ENCODE peak calls at places on chromosomes 11 and 22, in five cellular contexts. One of them, this sample, is unnamed. For H3K9me3, the result is how much of the 10 kb centered on the place peaks cover.

GRCh38 chr11:59841514-59841913 is 3.8 kb downstream of the CBLIF start:
- DNase-seq in SJSA1: no peak
- DNase-seq in mammary epithelial cell: no peak
- DNase-seq in right lobe of liver: no peak
- DNase-seq in effector memory CD4-positive, alpha-beta T cell: no peak
- DNase-seq in this sample: no peak

GRCh38 chr11:65972116-65972515 is 10.6 kb downstream of the SART1 start:
- DNase-seq in SJSA1: no peak
- DNase-seq in mammary epithelial cell: no peak
- DNase-seq in right lobe of liver: no peak
- DNase-seq in effector memory CD4-positive, alpha-beta T cell: no peak
- DNase-seq in this sample: no peak

GRCh38 chr11:19110290-19110689 is 6.7 kb upstream of the ZDHHC13 start:
- DNase-seq in SJSA1: no peak
- DNase-seq in mammary epithelial cell: no peak
- DNase-seq in right lobe of liver: no peak
- DNase-seq in effector memory CD4-positive, alpha-beta T cell: no peak
- DNase-seq in this sample: no peak

GRCh38 chr22:17781319-17782031 is 7.2 kb upstream of the BID start:
- DNase-seq in SJSA1: peak
- DNase-seq in mammary epithelial cell: peak
- DNase-seq in right lobe of liver: no peak
- DNase-seq in effector memory CD4-positive, alpha-beta T cell: peak
- DNase-seq in this sample: peak

GRCh38 chr11:112225753-112226061 is 521 bp upstream of the PTS start:
- DNase-seq in SJSA1: no peak
- DNase-seq in mammary epithelial cell: no peak
- DNase-seq in right lobe of liver: no peak
- DNase-seq in effector memory CD4-positive, alpha-beta T cell: no peak
- DNase-seq in this sample: no peak

GRCh38 chr11:132054822-132055221 is 684.4 kb downstream of the NTM start:
- DNase-seq in SJSA1: peak
- DNase-seq in mammary epithelial cell: peak
- DNase-seq in right lobe of liver: no peak
- DNase-seq in effector memory CD4-positive, alpha-beta T cell: no peak
- DNase-seq in this sample: no peak

GRCh38 chr11:45761659-45762058 is 43.3 kb upstream of the SLC35C1 start:
- DNase-seq in SJSA1: peak
- DNase-seq in mammary epithelial cell: no peak
- DNase-seq in right lobe of liver: no peak
- DNase-seq in effector memory CD4-positive, alpha-beta T cell: no peak
- DNase-seq in this sample: no peak

GRCh38 chr11:20337526-20338154 is 25.9 kb upstream of the HTATIP2 start:
- DNase-seq in SJSA1: no peak
- DNase-seq in mammary epithelial cell: peak
- DNase-seq in right lobe of liver: no peak
- DNase-seq in effector memory CD4-positive, alpha-beta T cell: no peak
- DNase-seq in this sample: no peak

GRCh38 chr11:119683783-119684182 is 45.2 kb downstream of the NECTIN1 start:
- DNase-seq in SJSA1: no peak
- DNase-seq in mammary epithelial cell: peak
- DNase-seq in right lobe of liver: no peak
- DNase-seq in effector memory CD4-positive, alpha-beta T cell: no peak
- DNase-seq in this sample: no peak

GRCh38 chr22:44661070-44661469 is 40.9 kb upstream of the PRR5 start:
- DNase-seq in SJSA1: no peak
- DNase-seq in mammary epithelial cell: no peak
- DNase-seq in right lobe of liver: no peak
- DNase-seq in effector memory CD4-positive, alpha-beta T cell: no peak
- DNase-seq in this sample: no peak

GRCh38 chr11:61418136-61418535 is 11.6 kb downstream of the CPSF7 start:
- DNase-seq in SJSA1: no peak
- DNase-seq in mammary epithelial cell: peak
- DNase-seq in right lobe of liver: no peak
- DNase-seq in effector memory CD4-positive, alpha-beta T cell: no peak
- DNase-seq in this sample: no peak
- H3K27ac ChIP-seq in SJSA1: no peak
- H3K27ac ChIP-seq in mammary epithelial cell: no peak
- H3K27ac ChIP-seq in right lobe of liver: no peak
- H3K27ac ChIP-seq in effector memory CD4-positive, alpha-beta T cell: no peak
- H3K27ac ChIP-seq in this sample: no peak

GRCh38 chr11:129658558-129658882 is 157.1 kb upstream of the TMEM45B start:
- DNase-seq in SJSA1: no peak
- DNase-seq in mammary epithelial cell: no peak
- DNase-seq in right lobe of liver: no peak
- DNase-seq in effector memory CD4-positive, alpha-beta T cell: no peak
- DNase-seq in this sample: no peak
- H3K9me3 ChIP-seq in SJSA1: under half
- H3K9me3 ChIP-seq in mammary epithelial cell: under half
- H3K9me3 ChIP-seq in right lobe of liver: under half
- H3K9me3 ChIP-seq in effector memory CD4-positive, alpha-beta T cell: under half
- H3K9me3 ChIP-seq in this sample: under half

GRCh38 chr11:34750692-34751405 is 130.0 kb downstream of the EHF start:
- DNase-seq in SJSA1: no peak
- DNase-seq in mammary epithelial cell: no peak
- DNase-seq in right lobe of liver: no peak
- DNase-seq in effector memory CD4-positive, alpha-beta T cell: no peak
- DNase-seq in this sample: no peak

GRCh38 chr11:34754171-34754823 is 133.4 kb downstream of the EHF start:
- DNase-seq in SJSA1: no peak
- DNase-seq in mammary epithelial cell: peak
- DNase-seq in right lobe of liver: no peak
- DNase-seq in effector memory CD4-positive, alpha-beta T cell: no peak
- DNase-seq in this sample: no peak

GRCh38 chr11:34748036-34748435 is 127.1 kb downstream of the EHF start:
- DNase-seq in SJSA1: no peak
- DNase-seq in mammary epithelial cell: no peak
- DNase-seq in right lobe of liver: no peak
- DNase-seq in effector memory CD4-positive, alpha-beta T cell: no peak
- DNase-seq in this sample: no peak

GRCh38 chr11:34747261-34747660 is 126.4 kb downstream of the EHF start:
- DNase-seq in SJSA1: no peak
- DNase-seq in mammary epithelial cell: no peak
- DNase-seq in right lobe of liver: no peak
- DNase-seq in effector memory CD4-positive, alpha-beta T cell: no peak
- DNase-seq in this sample: no peak

GRCh38 chr11:34749666-34750659 is 129.1 kb downstream of the EHF start:
- DNase-seq in SJSA1: no peak
- DNase-seq in mammary epithelial cell: peak
- DNase-seq in right lobe of liver: peak
- DNase-seq in effector memory CD4-positive, alpha-beta T cell: no peak
- DNase-seq in this sample: no peak
- H3K27ac ChIP-seq in SJSA1: no peak
- H3K27ac ChIP-seq in mammary epithelial cell: peak
- H3K27ac ChIP-seq in right lobe of liver: no peak
- H3K27ac ChIP-seq in effector memory CD4-positive, alpha-beta T cell: no peak
- H3K27ac ChIP-seq in this sample: no peak

GRCh38 chr11:6403539-6403938 is 13.3 kb downstream of the SMPD1 start:
- DNase-seq in SJSA1: no peak
- DNase-seq in mammary epithelial cell: no peak
- DNase-seq in right lobe of liver: no peak
- DNase-seq in effector memory CD4-positive, alpha-beta T cell: no peak
- DNase-seq in this sample: no peak

GRCh38 chr11:6406370-6406769 is 12.5 kb downstream of the APBB1 start:
- DNase-seq in SJSA1: no peak
- DNase-seq in mammary epithelial cell: no peak
- DNase-seq in right lobe of liver: no peak
- DNase-seq in effector memory CD4-positive, alpha-beta T cell: no peak
- DNase-seq in this sample: no peak

GRCh38 chr11:6405837-6406236 is 13.1 kb downstream of the APBB1 start:
- DNase-seq in SJSA1: no peak
- DNase-seq in mammary epithelial cell: no peak
- DNase-seq in right lobe of liver: no peak
- DNase-seq in effector memory CD4-positive, alpha-beta T cell: no peak
- DNase-seq in this sample: no peak

GRCh38 chr11:6405039-6405667 is 13.7 kb downstream of the APBB1 start:
- DNase-seq in SJSA1: no peak
- DNase-seq in mammary epithelial cell: no peak
- DNase-seq in right lobe of liver: no peak
- DNase-seq in effector memory CD4-positive, alpha-beta T cell: no peak
- DNase-seq in this sample: no peak

DNA sequence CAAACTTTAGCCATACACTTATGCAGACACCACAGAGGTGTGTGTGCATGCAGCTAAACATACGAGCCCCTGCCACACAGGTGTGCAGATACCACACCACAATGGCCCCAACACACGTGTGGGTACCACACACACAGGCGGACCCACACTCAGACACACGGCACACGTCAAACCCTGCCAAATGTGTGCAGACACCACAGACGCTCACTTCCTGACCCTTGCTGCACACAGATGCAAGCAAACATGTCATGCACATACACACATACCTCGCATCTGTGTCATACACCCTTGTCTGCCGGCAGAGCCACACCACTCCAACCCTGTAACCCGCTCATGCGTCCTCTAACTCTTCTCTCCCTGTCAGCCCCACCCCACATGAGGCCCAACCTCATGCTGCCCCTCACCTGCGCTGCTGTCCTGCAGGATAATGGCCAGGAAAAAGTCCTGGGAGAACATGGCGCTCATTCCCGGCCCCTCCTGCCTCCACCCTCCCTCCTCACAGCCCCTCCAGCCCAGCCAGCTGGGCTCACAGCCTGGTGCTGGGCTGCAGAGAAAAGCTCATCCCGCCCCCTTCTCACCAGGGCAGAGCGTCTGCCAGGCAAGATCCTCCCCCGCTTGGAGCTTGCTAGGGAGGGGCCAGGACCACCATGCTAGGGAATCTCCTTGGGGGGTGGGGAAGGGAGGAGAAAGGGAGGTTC is 14.2 kb downstream of the SMPD1 start:
- DNase-seq in SJSA1: no peak
- DNase-seq in mammary epithelial cell: no peak
- DNase-seq in right lobe of liver: no peak
- DNase-seq in effector memory CD4-positive, alpha-beta T cell: no peak
- DNase-seq in this sample: peak
- H3K9me3 ChIP-seq in SJSA1: under half
- H3K9me3 ChIP-seq in mammary epithelial cell: under half
- H3K9me3 ChIP-seq in right lobe of liver: under half
- H3K9me3 ChIP-seq in effector memory CD4-positive, alpha-beta T cell: under half
- H3K9me3 ChIP-seq in this sample: under half

GRCh38 chr11:68448604-68449011 is 11.9 kb upstream of the PPP6R3 start:
- DNase-seq in SJSA1: no peak
- DNase-seq in mammary epithelial cell: no peak
- DNase-seq in right lobe of liver: no peak
- DNase-seq in effector memory CD4-positive, alpha-beta T cell: no peak
- DNase-seq in this sample: no peak

GRCh38 chr11:68454767-68455166 is 5.8 kb upstream of the PPP6R3 start:
- DNase-seq in SJSA1: no peak
- DNase-seq in mammary epithelial cell: no peak
- DNase-seq in right lobe of liver: no peak
- DNase-seq in effector memory CD4-positive, alpha-beta T cell: no peak
- DNase-seq in this sample: no peak

GRCh38 chr11:68449951-68450350 is 10.6 kb upstream of the PPP6R3 start:
- DNase-seq in SJSA1: no peak
- DNase-seq in mammary epithelial cell: no peak
- DNase-seq in right lobe of liver: no peak
- DNase-seq in effector memory CD4-positive, alpha-beta T cell: no peak
- DNase-seq in this sample: no peak

GRCh38 chr11:68447015-68447801 is 13.3 kb upstream of the PPP6R3 start:
- DNase-seq in SJSA1: peak
- DNase-seq in mammary epithelial cell: peak
- DNase-seq in right lobe of liver: peak
- DNase-seq in effector memory CD4-positive, alpha-beta T cell: peak
- DNase-seq in this sample: peak

DNA sequence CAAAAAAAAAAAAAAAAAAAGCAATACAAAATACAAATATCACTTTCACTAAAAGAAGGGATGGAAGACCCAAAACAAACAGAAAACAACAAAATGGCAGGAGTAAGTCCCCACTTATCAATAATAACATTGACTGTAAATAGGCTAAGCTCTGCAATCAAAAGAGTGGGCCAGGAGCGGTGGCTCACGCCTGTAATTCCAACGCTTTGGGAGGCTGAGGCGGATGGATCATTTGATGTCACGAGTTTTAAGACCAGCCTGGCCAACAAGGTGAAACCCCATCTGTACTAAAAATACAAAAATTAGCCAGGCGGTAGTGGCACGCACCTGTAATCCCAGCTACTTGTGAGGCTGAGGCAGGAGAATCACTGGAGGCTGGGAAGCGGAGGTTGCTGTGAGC is 9.8 kb upstream of the PPP6R3 start:
- DNase-seq in SJSA1: no peak
- DNase-seq in mammary epithelial cell: no peak
- DNase-seq in right lobe of liver: no peak
- DNase-seq in effector memory CD4-positive, alpha-beta T cell: no peak
- DNase-seq in this sample: no peak
- H3K27ac ChIP-seq in SJSA1: no peak
- H3K27ac ChIP-seq in mammary epithelial cell: no peak
- H3K27ac ChIP-seq in right lobe of liver: no peak
- H3K27ac ChIP-seq in effector memory CD4-positive, alpha-beta T cell: no peak
- H3K27ac ChIP-seq in this sample: no peak

GRCh38 chr22:48228468-48228867 is 1466.0 kb downstream of the TBC1D22A start:
- DNase-seq in SJSA1: peak
- DNase-seq in mammary epithelial cell: no peak
- DNase-seq in right lobe of liver: no peak
- DNase-seq in effector memory CD4-positive, alpha-beta T cell: no peak
- DNase-seq in this sample: no peak
- H3K9me3 ChIP-seq in SJSA1: under half
- H3K9me3 ChIP-seq in mammary epithelial cell: half or more
- H3K9me3 ChIP-seq in right lobe of liver: under half
- H3K9me3 ChIP-seq in effector memory CD4-positive, alpha-beta T cell: under half
- H3K9me3 ChIP-seq in this sample: under half

GRCh38 chr11:74818283-74818946 is 69.8 kb downstream of the RNF169 start:
- DNase-seq in SJSA1: no peak
- DNase-seq in mammary epithelial cell: no peak
- DNase-seq in right lobe of liver: no peak
- DNase-seq in effector memory CD4-positive, alpha-beta T cell: no peak
- DNase-seq in this sample: no peak

GRCh38 chr11:74822187-74822586 is 73.5 kb downstream of the RNF169 start:
- DNase-seq in SJSA1: no peak
- DNase-seq in mammary epithelial cell: no peak
- DNase-seq in right lobe of liver: no peak
- DNase-seq in effector memory CD4-positive, alpha-beta T cell: no peak
- DNase-seq in this sample: no peak

GRCh38 chr11:74819400-74819799 is 70.8 kb downstream of the RNF169 start:
- DNase-seq in SJSA1: no peak
- DNase-seq in mammary epithelial cell: no peak
- DNase-seq in right lobe of liver: no peak
- DNase-seq in effector memory CD4-positive, alpha-beta T cell: no peak
- DNase-seq in this sample: no peak

GRCh38 chr11:74824285-74824982 is 75.8 kb downstream of the RNF169 start:
- DNase-seq in SJSA1: no peak
- DNase-seq in mammary epithelial cell: no peak
- DNase-seq in right lobe of liver: no peak
- DNase-seq in effector memory CD4-positive, alpha-beta T cell: no peak
- DNase-seq in this sample: no peak

GRCh38 chr11:74820763-74821162 is 72.1 kb downstream of the RNF169 start:
- DNase-seq in SJSA1: peak
- DNase-seq in mammary epithelial cell: peak
- DNase-seq in right lobe of liver: no peak
- DNase-seq in effector memory CD4-positive, alpha-beta T cell: no peak
- DNase-seq in this sample: no peak
- H3K27ac ChIP-seq in SJSA1: peak
- H3K27ac ChIP-seq in mammary epithelial cell: no peak
- H3K27ac ChIP-seq in right lobe of liver: no peak
- H3K27ac ChIP-seq in effector memory CD4-positive, alpha-beta T cell: no peak
- H3K27ac ChIP-seq in this sample: no peak

DNA sequence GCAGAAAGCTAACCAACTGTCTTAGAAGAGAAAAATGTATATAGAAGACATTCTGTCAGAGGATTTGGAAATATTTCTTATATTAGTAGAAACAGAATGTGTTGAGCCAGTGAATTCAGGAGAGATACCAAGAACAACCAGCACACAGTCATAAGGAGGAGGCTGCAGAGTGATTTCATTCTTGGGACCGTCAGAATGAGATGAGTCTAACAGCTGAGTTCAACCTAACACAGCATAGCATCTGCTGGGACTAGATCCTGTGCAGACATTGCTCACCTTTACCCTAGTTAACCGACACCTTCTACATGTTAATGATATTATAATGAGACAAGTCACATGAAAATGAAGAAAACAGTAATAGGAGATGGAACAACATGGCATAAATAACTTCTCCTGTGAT is 85.5 kb downstream of the XRRA1 start:
- DNase-seq in SJSA1: no peak
- DNase-seq in mammary epithelial cell: no peak
- DNase-seq in right lobe of liver: no peak
- DNase-seq in effector memory CD4-positive, alpha-beta T cell: no peak
- DNase-seq in this sample: no peak
- H3K9me3 ChIP-seq in SJSA1: under half
- H3K9me3 ChIP-seq in mammary epithelial cell: under half
- H3K9me3 ChIP-seq in right lobe of liver: under half
- H3K9me3 ChIP-seq in effector memory CD4-positive, alpha-beta T cell: under half
- H3K9me3 ChIP-seq in this sample: under half

This sample was measured in CD4-positive, alpha-beta memory T cell.